ENCODE peak calls at places on chromosome 16, in ten cellular contexts. S, K, I, T, U, D, O, W, E and A are unnamed samples.
A peak's percentile ranks its signal among the peaks of the same experiment; 100 is the strongest.

GRCh38 chr16:46947900-46948547 is 25.4 kb downstream of the DNAJA2 start:
- DNase-seq in S (no peak), K (no peak), I (no peak), T (peak; percentile 30), U (no peak), D (peak; percentile 67), O (peak; percentile 7), W (no peak), E (peak; percentile 59), A (no peak)

GRCh38 chr16:15507299-15507958 is 73.0 kb downstream of the BMERB1 start:
- DNase-seq in S (no peak), K (no peak), I (no peak), T (no peak), U (no peak), D (no peak), O (no peak), W (no peak), E (peak; percentile 31), A (no peak)

GRCh38 chr16:52469775-52470174 is 77.2 kb downstream of the TOX3 start:
- DNase-seq in S (no peak), K (peak; percentile 75), I (no peak), T (no peak), U (peak; percentile 13), D (no peak), O (no peak), W (peak; percentile 14), E (no peak), A (no peak)

GRCh38 chr16:66324785-66325184 is 41.7 kb upstream of the CDH5 start:
- DNase-seq in S (no peak), K (no peak), I (peak; percentile 63), T (no peak), U (peak; percentile 39), D (peak; percentile 6), O (peak; percentile 84), W (no peak), E (no peak), A (no peak)

GRCh38 chr16:66713076-66713475 is 16.5 kb upstream of the CMTM4 start:
- DNase-seq in S (no peak), K (no peak), I (no peak), T (no peak), U (no peak), D (no peak), O (no peak), W (no peak), E (no peak), A (no peak)

GRCh38 chr16:24769806-24770205 is 40.4 kb downstream of the TNRC6A start:
- DNase-seq in S (no peak), K (no peak), I (no peak), T (no peak), U (no peak), D (no peak), O (no peak), W (no peak), E (peak; percentile 75), A (no peak)

GRCh38 chr16:73020409-73020884 is 27.5 kb downstream of the ZFHX3 start:
- DNase-seq in S (no peak), K (peak; percentile 63), I (no peak), T (no peak), U (peak; percentile 89), D (no peak), O (peak; percentile 46), W (peak; percentile 88), E (peak; percentile 96), A (peak; percentile 76)

GRCh38 chr16:85146532-85146797 is 34.2 kb upstream of the CIBAR2 start:
- DNase-seq in S (no peak), K (no peak), I (no peak), T (no peak), U (no peak), D (no peak), O (no peak), W (no peak), E (no peak), A (no peak)

GRCh38 chr16:78199325-78200022 is 100.0 kb downstream of the WWOX start:
- DNase-seq in S (no peak), K (no peak), I (no peak), T (no peak), U (no peak), D (no peak), O (no peak), W (no peak), E (no peak), A (no peak)